ENCODE peak calls at places on chromosomes 4 and X, in nine cellular contexts. C is H1, V is Peyer's patch, Y is brain microvascular endothelial cell, I is AG04450, Z is IMR-90, P is AG04449, M is stomach, R is left ventricle myocardium inferior. K is an unnamed sample.

GRCh38 chr4:10743357-10743756 is 58.8 kb upstream of the CLNK start:
- DNase-seq in Z (no peak), R (no peak), Y (no peak), V (no peak), P (no peak), I (no peak), C (no peak), M (no peak), K (no peak)

GRCh38 chr4:119138046-119138445 is 2.4 kb downstream of the MYOZ2 start:
- DNase-seq in I (no peak), C (no peak), R (no peak), Y (peak), V (no peak), M (no peak), Z (peak), P (no peak), K (no peak)

GRCh38 chr4:80058740-80059139 is 14.3 kb downstream of the ANTXR2 start:
- DNase-seq in Y (no peak), Z (peak), M (no peak), P (no peak), I (no peak), R (no peak), C (no peak), V (no peak), K (no peak)

GRCh38 chr4:56613101-56613862 is 67.8 kb downstream of the HOPX start:
- DNase-seq in Y (peak), Z (peak), R (no peak), M (no peak), I (peak), C (no peak), P (no peak), V (no peak), K (no peak)

GRCh38 chr4:89356086-89356485 is 48.5 kb upstream of the GPRIN3 start:
- DNase-seq in V (no peak), M (peak), P (no peak), I (no peak), R (no peak), Z (no peak), C (no peak), Y (no peak), K (no peak)

GRCh38 chr4:164888096-164888495 is 11.1 kb downstream of the APELA start:
- DNase-seq in C (no peak), Z (no peak), V (no peak), R (no peak), P (no peak), I (no peak), M (no peak), Y (peak), K (no peak)

GRCh38 chr4:74056114-74056857 is 17.8 kb upstream of the CXCL3 start:
- DNase-seq in Y (peak), I (no peak), C (no peak), R (no peak), V (no peak), M (no peak), Z (peak), P (no peak), K (no peak)

GRCh38 chr4:52105276-52105675 is 54.2 kb downstream of the SPATA18 start:
- DNase-seq in C (no peak), Z (no peak), P (no peak), Y (no peak), M (no peak), I (no peak), V (no peak), R (no peak), K (no peak)

GRCh38 chr4:186719925-186720694 is 3.5 kb downstream of the FAT1 start:
- DNase-seq in Z (no peak), Y (peak), M (no peak), P (no peak), C (no peak), V (no peak), R (no peak), I (no peak), K (no peak)

GRCh38 chr4:77819836-77820679 is 890 bp upstream of the CNOT6L start:
- DNase-seq in V (peak), P (no peak), Y (peak), C (peak), I (no peak), R (peak), Z (peak), M (peak), K (no peak)

GRCh38 chr4:77819409-77819835 is 254 bp upstream of the CNOT6L start:
- DNase-seq in M (no peak), R (no peak), V (no peak), Y (no peak), P (no peak), Z (no peak), C (no peak), I (no peak), K (no peak)

GRCh38 chr4:77818667-77819408 is at the start of gene CNOT6L:
- DNase-seq in I (no peak), Y (peak), R (peak), P (no peak), M (peak), Z (peak), C (peak), V (peak), K (no peak)

GRCh38 chr4:77821775-77822174 is 2.6 kb upstream of the CNOT6L start:
- DNase-seq in V (peak), Z (no peak), I (no peak), M (no peak), P (no peak), C (no peak), R (no peak), Y (no peak), K (no peak)

GRCh38 chr4:77820836-77821561 is 1.8 kb upstream of the CNOT6L start:
- DNase-seq in R (no peak), P (no peak), I (no peak), M (no peak), C (no peak), Z (no peak), V (no peak), Y (no peak), K (no peak)
- H3K4me3 ChIP-seq in R (peak), P (peak), I (peak), M (peak), C (peak), Z (peak), V (peak), Y (peak), K (peak)

GRCh38 chr4:37884855-37885487 is 5.9 kb upstream of the TBC1D1 start:
- DNase-seq in Y (no peak), V (no peak), P (no peak), C (no peak), Z (no peak), R (no peak), I (no peak), M (no peak), K (no peak)

GRCh38 chr4:37885496-37885895 is 5.4 kb upstream of the TBC1D1 start:
- DNase-seq in R (no peak), I (no peak), Z (peak), V (no peak), Y (peak), M (no peak), P (no peak), C (no peak), K (no peak)

GRCh38 chr4:37879365-37879764 is 11.5 kb upstream of the TBC1D1 start:
- DNase-seq in I (no peak), M (no peak), P (no peak), V (no peak), R (no peak), Y (no peak), Z (no peak), C (no peak), K (no peak)

DNA sequence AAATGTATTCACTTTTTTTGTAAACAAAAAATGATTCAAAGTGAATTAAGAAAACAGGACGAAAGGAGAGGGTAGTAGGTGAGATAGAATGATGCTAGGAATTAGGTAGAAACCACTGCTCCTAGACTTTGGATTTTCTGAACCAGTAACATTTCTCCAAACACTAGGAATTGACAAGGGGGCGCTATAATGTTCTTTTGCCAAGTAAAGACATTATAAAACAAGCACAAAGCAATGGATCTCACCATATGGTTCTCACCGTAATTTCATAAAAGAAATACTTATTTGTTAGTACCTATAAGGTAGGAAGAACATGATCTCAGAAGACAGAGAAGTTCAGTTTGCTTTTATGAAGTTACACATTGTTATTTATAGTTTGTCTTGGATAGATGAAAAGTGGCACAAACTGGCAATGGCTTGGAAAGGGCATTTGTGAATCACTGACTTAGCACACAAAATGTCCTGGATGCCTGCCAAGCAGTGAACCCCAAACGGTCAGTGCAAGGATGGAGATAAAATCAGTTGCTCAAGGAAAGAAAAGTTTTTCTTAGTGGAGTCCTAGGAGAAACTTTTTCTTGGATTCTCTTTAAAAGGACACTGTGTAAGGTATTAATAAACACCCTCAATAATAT is 8.1 kb upstream of the TBC1D1 start:
- DNase-seq in R (no peak), I (no peak), C (no peak), V (no peak), P (no peak), Y (no peak), M (no peak), Z (no peak), K (no peak)
- TF ChIP-seq CTCF in R (no peak), I (no peak), C (no peak), V (no peak), P (no peak), Y (peak), M (no peak), Z (no peak), K (no peak)

GRCh38 chr4:161937151-161937550 is 226.6 kb downstream of the FSTL5 start:
- DNase-seq in P (no peak), V (no peak), C (no peak), R (no peak), I (no peak), Y (no peak), Z (no peak), M (no peak), K (no peak)
- H3K4me3 ChIP-seq in P (no peak), V (no peak), C (no peak), R (no peak), I (no peak), Y (no peak), Z (no peak), M (no peak), K (no peak)

GRCh38 chrX:100609591-100609990 is 24.9 kb downstream of the TNMD start:
- DNase-seq in M (no peak), P (no peak), Y (no peak), I (no peak), Z (no peak), C (no peak), V (no peak), R (no peak), K (no peak)
- TF ChIP-seq CTCF in M (no peak), P (no peak), Y (no peak), I (no peak), Z (peak), C (no peak), V (peak), R (peak), K (no peak)

GRCh38 chr4:24799544-24800272 is 4.3 kb downstream of the SOD3 start:
- DNase-seq in Y (no peak), V (no peak), C (peak), R (no peak), P (no peak), Z (no peak), I (no peak), M (no peak), K (no peak)

GRCh38 chr4:24801136-24801855 is 5.9 kb downstream of the SOD3 start:
- DNase-seq in R (no peak), M (no peak), I (no peak), Y (no peak), C (peak), P (no peak), Z (no peak), V (no peak), K (no peak)

GRCh38 chr4:24799196-24799543 is 3.8 kb downstream of the SOD3 start:
- DNase-seq in I (no peak), Y (no peak), R (no peak), C (no peak), V (no peak), P (no peak), M (no peak), Z (no peak), K (no peak)

GRCh38 chr4:24798036-24798610 is 2.8 kb downstream of the SOD3 start:
- DNase-seq in Z (no peak), Y (no peak), M (no peak), I (no peak), V (no peak), C (peak), R (no peak), P (no peak), K (no peak)

GRCh38 chr4:24800273-24800880 is 5.0 kb downstream of the SOD3 start:
- DNase-seq in V (no peak), R (peak), M (no peak), I (no peak), Y (no peak), P (no peak), C (peak), Z (no peak), K (no peak)
- H3K4me3 ChIP-seq in V (peak), R (peak), M (peak), I (peak), Y (peak), P (peak), C (peak), Z (no peak), K (no peak)

GRCh38 chrX:40539214-40540142 is 41.3 kb upstream of the ATP6AP2 start:
- DNase-seq in P (peak), M (no peak), I (peak), C (peak), V (peak), Y (peak), Z (peak), R (peak), K (peak)
- TF ChIP-seq CTCF in P (no peak), M (no peak), I (no peak), C (peak), V (no peak), Y (peak), Z (no peak), R (no peak), K (peak)

DNA sequence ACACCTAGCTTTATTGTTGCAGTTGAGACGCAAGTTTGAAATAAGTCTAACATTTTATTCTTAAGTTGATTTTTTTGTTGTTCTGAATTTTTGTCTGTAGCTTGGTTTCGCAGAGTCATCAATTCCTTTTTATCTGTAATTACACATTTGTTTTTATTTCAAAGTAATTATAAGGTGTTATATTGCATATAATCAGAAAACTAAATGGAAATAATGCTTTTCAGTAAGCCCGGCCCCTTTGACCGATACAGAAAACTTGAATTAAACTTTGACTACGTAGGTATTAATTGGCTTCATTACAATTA is 2.1 kb downstream of the KDM6A start:
- DNase-seq in R (no peak), I (no peak), M (no peak), Z (no peak), C (no peak), V (no peak), Y (no peak), P (no peak), K (no peak)
- H3K4me3 ChIP-seq in R (peak), I (peak), M (peak), Z (peak), C (peak), V (peak), Y (peak), P (peak), K (peak)

GRCh38 chr4:109928327-109929045 is 15.8 kb downstream of the EGF start:
- DNase-seq in M (no peak), C (no peak), Z (no peak), V (no peak), R (no peak), Y (no peak), P (no peak), I (no peak), K (no peak)

GRCh38 chr4:109930872-109931271 is 18.2 kb downstream of the EGF start:
- DNase-seq in C (no peak), M (no peak), I (no peak), V (no peak), Z (no peak), Y (no peak), R (no peak), P (no peak), K (no peak)

GRCh38 chr4:109925396-109925795 is 12.7 kb downstream of the EGF start:
- DNase-seq in M (no peak), R (no peak), C (no peak), V (no peak), I (no peak), Y (no peak), Z (no peak), P (no peak), K (no peak)

GRCh38 chr4:109930469-109930868 is 17.8 kb downstream of the EGF start:
- DNase-seq in C (no peak), R (no peak), Y (no peak), Z (no peak), M (no peak), I (no peak), P (no peak), V (no peak), K (no peak)

DNA sequence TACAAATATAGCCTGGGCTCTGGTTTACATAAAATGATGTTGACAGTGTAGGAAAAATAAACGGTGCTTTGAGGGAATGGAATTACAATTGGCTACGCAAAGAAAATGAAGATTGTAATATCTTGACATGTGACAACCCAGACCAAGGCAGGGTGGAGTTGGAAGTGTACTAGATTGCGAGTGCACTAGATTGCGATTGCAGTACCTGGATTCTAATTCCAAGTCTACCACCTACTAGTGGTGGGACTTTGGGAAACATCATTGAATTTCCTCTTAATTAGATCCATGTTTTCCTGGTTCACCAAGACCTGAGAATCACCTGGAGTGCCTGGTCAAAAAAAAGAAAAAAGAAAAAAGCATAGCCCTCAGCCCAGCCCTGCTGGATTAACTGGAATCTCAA is 18.6 kb downstream of the EGF start:
- DNase-seq in P (no peak), I (no peak), C (no peak), Y (no peak), Z (no peak), M (no peak), V (no peak), R (no peak), K (no peak)
- TF ChIP-seq CTCF in P (no peak), I (no peak), C (peak), Y (peak), Z (no peak), M (no peak), V (no peak), R (no peak), K (no peak)